ENCODE peak calls at places on chromosomes 13 and 19, in seven cellular contexts. One of them, this sample, is unnamed.

GRCh38 chr13:24802074-24802473 is 38.1 kb downstream of the RNF17 start:
- DNase-seq in hepatic stellate cell: no peak
- DNase-seq in fibroblast of the aortic adventitia: no peak
- DNase-seq in activated T-cell treated with anti-CD3 and anti-CD28 coated beads for 4 hours: no peak
- DNase-seq in COR-L47: no peak
- DNase-seq in fibroblast of lung: peak; percentile 20
- DNase-seq in T-helper 2 cell: no peak
- DNase-seq in this sample: no peak

GRCh38 chr13:29909975-29910674 is 59.7 kb upstream of the UBL3 start:
- DNase-seq in hepatic stellate cell: peak; percentile 47
- DNase-seq in fibroblast of the aortic adventitia: peak; percentile 63
- DNase-seq in activated T-cell treated with anti-CD3 and anti-CD28 coated beads for 4 hours: no peak
- DNase-seq in COR-L47: no peak
- DNase-seq in fibroblast of lung: peak; percentile 51
- DNase-seq in T-helper 2 cell: no peak
- DNase-seq in this sample: peak; percentile 60

GRCh38 chr13:41909524-41909923 is 51.4 kb downstream of the VWA8 start:
- DNase-seq in hepatic stellate cell: no peak
- DNase-seq in fibroblast of the aortic adventitia: no peak
- DNase-seq in activated T-cell treated with anti-CD3 and anti-CD28 coated beads for 4 hours: no peak
- DNase-seq in COR-L47: no peak
- DNase-seq in fibroblast of lung: no peak
- DNase-seq in T-helper 2 cell: no peak
- DNase-seq in this sample: no peak

GRCh38 chr13:79810018-79810417 is 329.1 kb downstream of the NDFIP2 start:
- DNase-seq in hepatic stellate cell: no peak
- DNase-seq in fibroblast of the aortic adventitia: no peak
- DNase-seq in activated T-cell treated with anti-CD3 and anti-CD28 coated beads for 4 hours: no peak
- DNase-seq in COR-L47: no peak
- DNase-seq in fibroblast of lung: no peak
- DNase-seq in T-helper 2 cell: no peak
- DNase-seq in this sample: no peak

GRCh38 chr13:20401586-20401957 is 124.1 kb downstream of the CRYL1 start:
- DNase-seq in hepatic stellate cell: no peak
- DNase-seq in fibroblast of the aortic adventitia: peak; percentile 27
- DNase-seq in activated T-cell treated with anti-CD3 and anti-CD28 coated beads for 4 hours: no peak
- DNase-seq in COR-L47: no peak
- DNase-seq in fibroblast of lung: peak; percentile 31
- DNase-seq in T-helper 2 cell: no peak
- DNase-seq in this sample: no peak

GRCh38 chr19:35715981-35716734 is 1.6 kb upstream of the KMT2B start:
- DNase-seq in hepatic stellate cell: peak; percentile 82
- DNase-seq in fibroblast of the aortic adventitia: no peak
- DNase-seq in activated T-cell treated with anti-CD3 and anti-CD28 coated beads for 4 hours: no peak
- DNase-seq in COR-L47: no peak
- DNase-seq in fibroblast of lung: no peak
- DNase-seq in T-helper 2 cell: peak; percentile 35
- DNase-seq in this sample: no peak

GRCh38 chr19:51489113-51489512 is 10.8 kb downstream of the CEACAM18 start:
- DNase-seq in hepatic stellate cell: no peak
- DNase-seq in fibroblast of the aortic adventitia: no peak
- DNase-seq in activated T-cell treated with anti-CD3 and anti-CD28 coated beads for 4 hours: no peak
- DNase-seq in COR-L47: no peak
- DNase-seq in fibroblast of lung: no peak
- DNase-seq in T-helper 2 cell: no peak
- DNase-seq in this sample: no peak

GRCh38 chr19:47507031-47507430 is 7.8 kb downstream of the NAPA start:
- DNase-seq in hepatic stellate cell: no peak
- DNase-seq in fibroblast of the aortic adventitia: no peak
- DNase-seq in activated T-cell treated with anti-CD3 and anti-CD28 coated beads for 4 hours: no peak
- DNase-seq in COR-L47: no peak
- DNase-seq in fibroblast of lung: no peak
- DNase-seq in T-helper 2 cell: no peak
- DNase-seq in this sample: no peak

This sample was measured in skeletal muscle cell.